ENCODE peak calls at places on chromosomes 3 and 15, in four cellular contexts. X is PC-3, M is hepatocyte, T is HepG2. B is an unnamed sample.

GRCh38 chr15:35362195-35362829 is 183.7 kb downstream of the DPH6 start:
- DNase-seq in X (no peak), M (no peak), T (no peak), B (no peak)

GRCh38 chr3:4721511-4721911 is 228.4 kb downstream of the ITPR1 start:
- DNase-seq in X (peak; percentile 50), M (no peak), T (no peak), B (no peak)

GRCh38 chr3:160754371-160754854 is 1.6 kb upstream of the PPM1L start:
- DNase-seq in X (peak; percentile 51), M (peak; percentile 63), T (no peak), B (peak; percentile 51)

GRCh38 chr3:14906355-14906960 is 40.9 kb upstream of the NR2C2 start:
- DNase-seq in X (no peak), M (no peak), T (no peak), B (no peak)

GRCh38 chr3:127455541-127456450 is 134.7 kb downstream of the TPRA1 start:
- DNase-seq in X (peak; percentile 78), M (peak; percentile 87), T (peak; percentile 41), B (peak; percentile 99)

GRCh38 chr3:103794656-103795055 is 1359.8 kb downstream of the ZPLD1 start:
- DNase-seq in X (peak; percentile 25), M (peak; percentile 6), T (peak; percentile 12), B (no peak)

GRCh38 chr15:38768970-38769369 is 204.4 kb upstream of the RASGRP1 start:
- DNase-seq in X (peak; percentile 19), M (peak; percentile 12), T (no peak), B (no peak)

GRCh38 chr15:30922469-30923311 is 19.0 kb downstream of the FAN1 start:
- DNase-seq in X (peak; percentile 48), M (no peak), T (peak; percentile 12), B (peak; percentile 81)

GRCh38 chr15:40217166-40217785 is 21.6 kb upstream of the PAK6 start:
- DNase-seq in X (peak; percentile 92), M (peak; percentile 90), T (peak; percentile 69), B (peak; percentile 72)

GRCh38 chr3:30324587-30324986 is 281.8 kb upstream of the TGFBR2 start:
- DNase-seq in X (peak; percentile 90), M (peak; percentile 50), T (no peak), B (no peak)

GRCh38 chr3:31572605-31573459 is 40.1 kb downstream of the STT3B start:
- DNase-seq in X (no peak), M (no peak), T (no peak), B (no peak)

GRCh38 chr3:146161725-146162047 is 702 bp upstream of the PLOD2 start:
- DNase-seq in X (peak; percentile 61), M (peak; percentile 59), T (peak; percentile 50), B (peak; percentile 58)

GRCh38 chr3:120438971-120439370 is 11.8 kb downstream of the FSTL1 start:
- DNase-seq in X (peak; percentile 89), M (peak; percentile 79), T (no peak), B (no peak)

GRCh38 chr3:98980915-98981596 is 79.6 kb upstream of the DCBLD2 start:
- DNase-seq in X (peak; percentile 77), M (no peak), T (no peak), B (peak; percentile 83)

DNA sequence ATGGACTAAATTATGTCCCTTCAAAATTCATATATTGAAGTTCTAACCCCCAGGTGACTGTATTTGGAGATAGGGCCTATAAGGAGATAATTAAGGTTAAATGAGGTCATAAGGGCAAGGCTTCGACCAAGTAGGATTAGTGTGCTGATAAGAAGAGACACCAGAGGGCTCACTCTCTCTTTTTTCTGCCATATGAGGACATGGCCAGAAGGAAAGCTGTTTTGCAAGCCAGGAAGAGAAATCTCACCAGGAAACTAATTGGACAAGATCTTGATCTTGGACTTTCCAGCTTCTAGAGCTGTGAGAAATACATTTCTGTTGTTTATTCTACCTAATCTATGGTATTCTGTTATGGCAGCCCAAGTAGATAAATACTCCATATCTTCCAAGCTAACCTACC is 503.6 kb upstream of the NAALADL2 start:
- DNase-seq in X (peak; percentile 48), M (peak; percentile 31), T (no peak), B (no peak)
- TF ChIP-seq CTCF in X (peak; percentile 65), M (peak; percentile 28), T (peak; percentile 9), B (peak; percentile 38)

DNA sequence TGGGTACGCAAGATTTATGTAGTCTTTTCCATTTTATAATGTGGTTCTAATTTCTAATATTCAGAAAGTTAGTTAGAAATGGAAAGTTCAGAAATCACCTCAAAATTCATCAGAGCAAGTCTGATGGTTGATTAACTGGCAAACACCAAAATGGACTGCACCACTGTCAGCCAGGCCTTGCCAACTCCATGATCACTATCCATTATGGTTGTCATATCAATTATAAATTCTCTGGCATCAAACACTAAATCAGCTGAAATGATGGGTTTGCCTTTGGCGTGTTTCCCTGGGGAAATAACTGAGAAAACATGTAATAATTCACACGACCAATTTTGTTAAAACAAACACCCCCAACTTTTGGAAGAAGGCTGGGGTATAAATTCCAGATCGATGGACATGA is 219.4 kb downstream of the CDIN1 start:
- DNase-seq in X (no peak), M (no peak), T (no peak), B (no peak)
- H2AFZ ChIP-seq in X (no peak overlapping the region), M (no peak overlapping the region), T (no peak overlapping the region), B (no peak overlapping the region)

GRCh38 chr3:149736180-149737100 is 15.8 kb downstream of the COMMD2 start:
- DNase-seq in X (peak; percentile 74), M (no peak), T (peak; percentile 67), B (no peak)
- TF ChIP-seq CTCF in X (no peak), M (no peak), T (no peak), B (no peak)

GRCh38 chr3:42652251-42652610 is 1.3 kb upstream of the ZBTB47 start:
- DNase-seq in X (no peak), M (no peak), T (no peak), B (peak; percentile 91)

GRCh38 chr3:42651248-42652091 is 2.0 kb upstream of the ZBTB47 start:
- DNase-seq in X (peak; percentile 53), M (no peak), T (no peak), B (peak; percentile 97)

GRCh38 chr3:42649006-42649405 is 4.5 kb upstream of the ZBTB47 start:
- DNase-seq in X (no peak), M (no peak), T (no peak), B (no peak)

GRCh38 chr3:42649783-42650182 is 3.7 kb upstream of the ZBTB47 start:
- DNase-seq in X (no peak), M (no peak), T (no peak), B (no peak)

GRCh38 chr3:42647821-42648459 is 5.6 kb upstream of the ZBTB47 start:
- DNase-seq in X (no peak), M (no peak), T (no peak), B (no peak)
- H2AFZ ChIP-seq in X (no peak overlapping the region), M (no peak overlapping the region), T (no peak overlapping the region), B (no peak overlapping the region)

GRCh38 chr3:190424478-190425439 is 24.9 kb downstream of the TMEM207 start:
- DNase-seq in X (peak; percentile 78), M (peak; percentile 80), T (peak; percentile 77), B (no peak)
- TF ChIP-seq CTCF in X (peak; percentile 81), M (peak; percentile 70), T (peak; percentile 68), B (peak; percentile 65)

GRCh38 chr3:185659942-185660921 is 74.1 kb downstream of the SENP2 start:
- DNase-seq in X (peak; percentile 93), M (peak; percentile 88), T (peak; percentile 72), B (peak; percentile 90)
- H2AFZ ChIP-seq in X (no peak overlapping the region), M (no peak overlapping the region), T (no peak overlapping the region), B (no peak overlapping the region)

GRCh38 chr3:148880681-148881080 is 15.6 kb downstream of the CPA3 start:
- DNase-seq in X (peak; percentile 30), M (peak; percentile 13), T (peak; percentile 33), B (no peak)
- TF ChIP-seq CTCF in X (peak; percentile 59), M (peak; percentile 22), T (peak; percentile 48), B (no peak)

GRCh38 chr3:142768338-142768737 is 44.5 kb downstream of the TRPC1 start:
- DNase-seq in X (no peak), M (no peak), T (no peak), B (no peak)
- H2AFZ ChIP-seq in X (no peak overlapping the region), M (no peak overlapping the region), T (no peak overlapping the region), B (no peak overlapping the region)

DNA sequence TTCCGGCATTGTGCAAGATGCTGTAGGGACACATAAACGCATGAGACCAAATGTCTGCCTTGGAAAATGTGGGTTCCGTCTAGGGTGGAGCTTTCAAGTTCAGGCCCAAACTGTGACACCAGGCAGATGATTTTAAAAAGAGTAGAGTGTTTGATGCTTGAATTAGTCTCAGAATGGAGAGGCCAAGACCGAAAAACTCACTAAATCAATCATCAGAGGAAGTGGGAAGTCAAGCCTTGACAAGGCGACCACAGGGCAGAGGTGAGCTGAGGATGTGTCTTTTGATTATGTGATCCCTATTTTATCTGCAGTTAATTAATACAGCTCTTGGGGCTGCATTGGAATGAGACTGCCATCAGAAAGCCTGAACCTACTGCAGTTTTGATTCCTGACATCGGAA is 275.4 kb downstream of the ABHD5 start:
- DNase-seq in X (no peak), M (no peak), T (no peak), B (no peak)
- TF ChIP-seq CTCF in X (no peak), M (no peak), T (no peak), B (no peak)

B was measured in osteoblast.